ENCODE peak calls at places on chromosome 17, in five cellular contexts. R, W, U, E and K are unnamed samples. For H3K4me1, the result is how much of the 10 kb centered on the place peaks cover.

GRCh38 chr17:33952425-33952824 is 302.7 kb upstream of the CCL2 start:
- DNase-seq in R (no peak), W (no peak), U (no peak), E (no peak), K (no peak)

GRCh38 chr17:16215002-16215272 is 397 bp downstream of the NCOR1 start:
- DNase-seq in R (no peak), W (no peak), U (peak), E (no peak), K (peak)

GRCh38 chr17:8063761-8064589 is 23.5 kb downstream of the ALOX12B start:
- DNase-seq in R (no peak), W (no peak), U (no peak), E (no peak), K (no peak)

GRCh38 chr17:45332989-45333701 is 16.3 kb upstream of the MAP3K14 start:
- DNase-seq in R (no peak), W (no peak), U (peak), E (peak), K (peak)

GRCh38 chr17:36947922-36948716 is 635 bp upstream of the AATF start:
- DNase-seq in R (no peak), W (no peak), U (no peak), E (no peak), K (no peak)

GRCh38 chr17:48754500-48755261 is 26.1 kb upstream of the HOXB13 start:
- DNase-seq in R (no peak), W (no peak), U (no peak), E (no peak), K (no peak)

GRCh38 chr17:12391468-12391867 is 274.2 kb upstream of the MYOCD start:
- DNase-seq in R (no peak), W (no peak), U (no peak), E (no peak), K (no peak)

GRCh38 chr17:76578376-76578775 is 7.3 kb downstream of the ST6GALNAC2 start:
- DNase-seq in R (no peak), W (no peak), U (no peak), E (no peak), K (no peak)

GRCh38 chr17:16928406-16929280 is 43.3 kb downstream of the TNFRSF13B start:
- DNase-seq in R (no peak), W (no peak), U (peak), E (peak), K (peak)

GRCh38 chr17:4605826-4606225 is 21.5 kb downstream of the SMTNL2 start:
- DNase-seq in R (no peak), W (peak), U (peak), E (no peak), K (no peak)

GRCh38 chr17:42521666-42522262 is 14.3 kb upstream of the NAGLU start:
- DNase-seq in R (no peak), W (no peak), U (no peak), E (no peak), K (peak)

GRCh38 chr17:15659663-15660062 is 24.4 kb downstream of the TRIM16 start:
- DNase-seq in R (no peak), W (peak), U (peak), E (no peak), K (no peak)

GRCh38 chr17:60720763-60721531 is 43.3 kb downstream of the BCAS3 start:
- DNase-seq in R (peak), W (no peak), U (peak), E (no peak), K (no peak)

GRCh38 chr17:41917192-41917591 is 1.6 kb downstream of the ACLY start:
- DNase-seq in R (no peak), W (no peak), U (no peak), E (no peak), K (no peak)

GRCh38 chr17:44386182-44386525 is 3.3 kb downstream of the ITGA2B start:
- DNase-seq in R (no peak), W (no peak), U (no peak), E (no peak), K (no peak)

GRCh38 chr17:4908711-4909496 is 6.0 kb upstream of the CHRNE start:
- DNase-seq in R (peak), W (peak), U (peak), E (peak), K (peak)

GRCh38 chr17:73478768-73479424 is 165.3 kb downstream of the SDK2 start:
- DNase-seq in R (no peak), W (no peak), U (no peak), E (no peak), K (no peak)

GRCh38 chr17:73544333-73544732 is 99.9 kb downstream of the SDK2 start:
- DNase-seq in R (no peak), W (no peak), U (no peak), E (no peak), K (no peak)

GRCh38 chr17:49585422-49586027 is 9.9 kb downstream of the NXPH3 start:
- DNase-seq in R (no peak), W (no peak), U (peak), E (no peak), K (no peak)

GRCh38 chr17:82876149-82876548 is 36.3 kb upstream of the ZNF750 start:
- DNase-seq in R (no peak), W (no peak), U (peak), E (no peak), K (no peak)

GRCh38 chr17:82876602-82877391 is 37.0 kb upstream of the ZNF750 start:
- DNase-seq in R (no peak), W (peak), U (peak), E (peak), K (peak)

GRCh38 chr17:82879241-82879640 is 39.4 kb upstream of the ZNF750 start:
- DNase-seq in R (no peak), W (no peak), U (no peak), E (no peak), K (no peak)

GRCh38 chr17:82880620-82881019 is 40.8 kb upstream of the ZNF750 start:
- DNase-seq in R (no peak), W (no peak), U (no peak), E (no peak), K (no peak)

DNA sequence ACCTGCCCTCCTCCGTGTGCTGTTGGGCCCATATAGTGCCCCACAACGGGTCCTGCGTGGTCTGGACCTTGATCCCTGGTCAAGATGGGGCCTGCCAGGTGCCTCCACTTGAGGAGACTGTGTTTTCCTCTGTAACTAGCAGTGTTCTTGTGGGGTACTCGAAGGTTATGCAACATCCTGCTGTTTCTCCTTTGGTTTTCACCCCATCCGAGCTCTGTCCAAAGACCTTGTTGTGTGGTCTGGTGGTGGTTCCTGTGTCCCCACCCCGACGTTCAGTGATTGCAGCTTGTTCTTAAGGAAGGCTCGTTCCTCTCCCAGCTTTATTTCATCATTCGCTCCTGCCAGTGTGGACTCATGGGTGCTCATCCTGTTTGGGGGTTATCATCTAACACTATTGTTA is 38.7 kb upstream of the ZNF750 start:
- DNase-seq in R (no peak), W (no peak), U (no peak), E (no peak), K (no peak)
- H3K4me1 ChIP-seq in R (under half), W (under half), U (under half), E (under half), K (under half)

DNA sequence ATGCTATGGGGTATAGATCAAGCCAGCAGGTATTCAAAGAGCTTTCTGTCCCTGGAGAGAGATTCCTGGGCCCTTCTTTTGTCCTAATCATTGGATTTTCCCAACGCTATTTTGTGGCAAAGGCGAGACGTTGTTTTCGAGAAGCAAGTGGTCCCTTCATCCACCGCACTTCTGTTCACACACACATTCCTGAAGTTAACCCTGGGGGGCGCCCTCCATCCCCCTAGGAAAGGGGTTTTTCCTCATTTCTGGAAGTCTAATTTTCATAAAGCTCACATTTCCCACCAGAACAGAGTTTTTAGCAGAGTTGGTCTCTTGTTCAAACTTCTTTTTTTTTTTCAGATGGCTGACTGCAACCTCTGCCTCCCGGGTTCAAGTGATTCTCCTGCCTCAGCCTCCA is 11.9 kb downstream of the SCGB1C2 start:
- DNase-seq in R (no peak), W (no peak), U (no peak), E (peak), K (no peak)
- TF ChIP-seq CTCF in R (no peak), W (no peak), U (no peak), E (no peak), K (no peak)

DNA sequence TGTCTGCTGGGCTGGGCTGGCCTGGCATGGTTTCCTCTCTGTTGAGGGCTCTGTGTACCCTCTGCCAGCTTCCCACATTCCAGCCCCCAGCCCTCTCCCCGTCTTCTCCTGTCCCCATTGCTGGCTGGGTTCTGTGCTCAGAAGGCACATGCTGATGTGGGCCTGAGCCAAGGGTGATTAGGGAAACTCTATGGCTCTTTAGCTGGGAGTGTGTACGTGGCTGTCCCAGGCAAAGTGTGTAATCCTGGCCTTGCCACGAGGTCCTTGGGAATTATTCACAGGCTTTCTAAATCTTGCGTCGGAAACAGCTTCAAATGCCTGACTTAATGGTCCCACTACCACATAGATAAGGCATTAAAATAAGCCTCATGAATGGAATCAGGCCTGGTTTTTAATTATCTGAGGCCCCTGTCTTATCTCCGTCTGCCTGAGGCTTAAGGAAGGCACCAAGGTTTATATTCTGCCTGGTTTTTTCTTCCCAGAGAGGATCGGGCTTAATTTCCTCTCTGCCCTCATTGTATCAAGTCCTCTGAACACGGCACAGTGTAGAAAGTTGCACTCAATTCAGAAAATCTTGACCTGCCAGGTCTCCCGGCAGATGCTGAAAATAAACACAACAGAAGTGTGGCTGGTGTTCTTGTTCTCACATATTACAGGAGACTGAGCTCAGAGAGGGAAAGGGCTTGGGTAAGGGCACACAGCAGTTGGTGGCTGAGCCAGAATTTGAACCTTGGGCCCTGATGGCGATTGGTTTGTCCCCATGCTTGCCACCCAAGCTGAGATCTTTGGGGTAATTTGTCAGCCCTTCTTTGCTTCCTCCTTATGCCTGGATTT is 52.9 kb upstream of the LGALS9 start:
- DNase-seq in R (no peak), W (no peak), U (peak), E (no peak), K (peak)
- H3K4me1 ChIP-seq in R (under half), W (under half), U (half or more), E (under half), K (under half)

GRCh38 chr17:38868968-38869646 is 751 bp upstream of the LASP1 start:
- DNase-seq in R (peak), W (peak), U (peak), E (peak), K (peak)
- TF ChIP-seq CTCF in R (no peak), W (no peak), U (peak), E (peak), K (no peak)

DNA sequence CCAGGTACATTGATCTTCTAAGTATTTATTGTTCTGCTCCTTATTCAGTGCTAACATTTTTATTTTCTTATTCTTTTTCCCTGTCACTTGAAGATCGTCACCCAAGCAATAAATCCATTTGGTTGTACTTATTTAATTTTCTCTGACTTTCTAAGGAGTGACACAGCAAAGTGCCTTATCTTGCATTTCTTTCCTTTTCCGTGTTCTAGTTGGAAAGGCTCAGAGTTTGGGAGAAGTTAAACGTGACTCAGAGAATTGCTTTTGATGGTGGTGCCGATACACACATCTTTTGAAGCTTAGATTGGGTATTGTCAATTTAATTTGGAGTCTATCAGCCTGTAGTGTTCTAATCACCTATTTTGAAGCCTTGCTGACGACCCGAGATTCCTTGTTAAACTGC is 72.0 kb downstream of the PITPNC1 start:
- DNase-seq in R (no peak), W (no peak), U (no peak), E (no peak), K (no peak)
- H3K4me1 ChIP-seq in R (under half), W (under half), U (under half), E (under half), K (under half)